ENCODE peak calls at places on chromosomes 12 and 14, in four cellular contexts. One of them, this sample, is unnamed. For H3K36me3, the result is how much of the 10 kb centered on the place peaks cover.

GRCh38 chr12:127304751-127305725 is 961.9 kb upstream of the TMEM132C start:
- DNase-seq in psoas muscle: no peak
- DNase-seq in IMR-90: no peak
- DNase-seq in hepatocyte: no peak
- DNase-seq in this sample: no peak

GRCh38 chr12:87813476-87814234 is 215.5 kb downstream of the C12orf50 start:
- DNase-seq in psoas muscle: no peak
- DNase-seq in IMR-90: peak
- DNase-seq in hepatocyte: no peak
- DNase-seq in this sample: no peak

GRCh38 chr14:56273151-56273550 is 154.9 kb downstream of the PELI2 start:
- DNase-seq in psoas muscle: peak
- DNase-seq in IMR-90: peak
- DNase-seq in hepatocyte: no peak
- DNase-seq in this sample: no peak

GRCh38 chr14:104473649-104474574 is 105.7 kb upstream of the C14orf180 start:
- DNase-seq in psoas muscle: no peak
- DNase-seq in IMR-90: no peak
- DNase-seq in hepatocyte: no peak
- DNase-seq in this sample: no peak

GRCh38 chr12:88553941-88554658 is 26.2 kb downstream of the KITLG start:
- DNase-seq in psoas muscle: no peak
- DNase-seq in IMR-90: peak
- DNase-seq in hepatocyte: no peak
- DNase-seq in this sample: no peak

GRCh38 chr14:50855558-50855957 is 16.3 kb upstream of the ABHD12B start:
- DNase-seq in psoas muscle: no peak
- DNase-seq in IMR-90: no peak
- DNase-seq in hepatocyte: no peak
- DNase-seq in this sample: no peak

GRCh38 chr14:29820785-29821184 is 106.9 kb downstream of the PRKD1 start:
- DNase-seq in psoas muscle: no peak
- DNase-seq in IMR-90: no peak
- DNase-seq in hepatocyte: no peak
- DNase-seq in this sample: no peak

GRCh38 chr12:25648460-25648859 is 95.4 kb upstream of the LMNTD1 start:
- DNase-seq in psoas muscle: no peak
- DNase-seq in IMR-90: peak
- DNase-seq in hepatocyte: peak
- DNase-seq in this sample: no peak

GRCh38 chr12:48045965-48046364 is 41.7 kb upstream of the COL2A1 start:
- DNase-seq in psoas muscle: no peak
- DNase-seq in IMR-90: no peak
- DNase-seq in hepatocyte: no peak
- DNase-seq in this sample: no peak

GRCh38 chr12:48041591-48042423 is 37.5 kb upstream of the COL2A1 start:
- DNase-seq in psoas muscle: no peak
- DNase-seq in IMR-90: no peak
- DNase-seq in hepatocyte: no peak
- DNase-seq in this sample: no peak

GRCh38 chr12:48043771-48044170 is 39.5 kb upstream of the COL2A1 start:
- DNase-seq in psoas muscle: no peak
- DNase-seq in IMR-90: no peak
- DNase-seq in hepatocyte: no peak
- DNase-seq in this sample: no peak

GRCh38 chr12:48044396-48044795 is 40.1 kb upstream of the COL2A1 start:
- DNase-seq in psoas muscle: no peak
- DNase-seq in IMR-90: no peak
- DNase-seq in hepatocyte: no peak
- DNase-seq in this sample: no peak

DNA sequence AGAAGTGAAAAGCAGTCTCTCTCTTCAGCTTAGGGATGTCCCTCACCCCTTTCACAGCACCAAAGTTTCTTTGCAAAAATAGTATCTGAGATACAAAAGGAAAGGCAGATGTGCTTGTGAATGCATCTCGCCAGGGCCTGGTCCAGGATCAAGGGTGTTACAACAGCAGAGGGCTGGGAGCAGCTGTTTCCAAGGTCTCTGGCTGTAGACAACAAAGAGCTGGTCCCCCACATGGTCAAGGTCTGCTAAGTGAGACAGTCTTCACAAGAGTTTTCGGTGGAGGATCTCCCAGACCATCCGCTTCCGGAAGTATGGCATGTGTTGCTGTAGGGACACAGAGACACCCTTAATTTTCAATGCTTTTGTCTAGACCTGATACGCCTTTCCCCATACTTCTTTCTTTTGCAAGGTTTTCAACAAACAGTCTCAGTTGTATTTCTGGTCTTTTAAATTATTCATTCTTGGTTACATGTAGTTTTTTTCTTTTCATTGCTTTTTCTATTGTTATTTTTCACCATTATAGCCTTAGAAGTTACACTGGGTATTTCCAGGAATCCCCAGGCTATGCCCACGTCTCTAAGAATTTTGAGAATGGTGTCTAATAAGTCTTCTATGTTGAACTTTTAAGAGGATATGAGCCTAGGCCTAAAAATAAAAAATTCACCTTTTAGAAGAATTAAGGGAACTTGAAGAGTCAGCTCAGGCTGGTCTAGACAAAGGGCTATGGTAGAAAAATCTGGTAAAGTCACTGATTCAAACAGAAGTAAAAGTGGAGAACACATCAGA is 41.0 kb upstream of the COL2A1 start:
- DNase-seq in psoas muscle: no peak
- DNase-seq in IMR-90: no peak
- DNase-seq in hepatocyte: no peak
- DNase-seq in this sample: no peak
- H3K36me3 ChIP-seq in psoas muscle: half or more
- H3K36me3 ChIP-seq in IMR-90: under half
- H3K36me3 ChIP-seq in hepatocyte: under half
- H3K36me3 ChIP-seq in this sample: under half

DNA sequence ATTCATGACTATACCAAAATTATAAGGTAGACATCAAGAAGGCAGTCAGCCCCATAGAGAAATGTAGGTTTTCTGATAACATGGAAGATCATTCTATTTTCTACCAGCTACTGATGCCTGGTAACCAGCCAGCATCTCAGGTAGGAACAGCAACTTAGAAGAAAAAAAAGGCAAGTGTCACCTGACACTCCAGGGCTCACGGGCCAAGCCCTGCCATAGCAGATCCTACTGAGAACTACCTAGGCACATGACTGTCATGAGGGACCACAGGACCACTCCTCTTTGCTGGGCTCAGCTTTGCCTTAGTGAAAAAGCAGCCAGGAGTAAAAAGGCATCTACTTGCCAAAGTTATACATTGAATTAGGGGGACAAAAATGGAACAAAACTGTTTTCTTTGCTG is 33.4 kb downstream of the CORO1C start:
- DNase-seq in psoas muscle: no peak
- DNase-seq in IMR-90: no peak
- DNase-seq in hepatocyte: no peak
- DNase-seq in this sample: no peak
- H3K27ac ChIP-seq in psoas muscle: peak
- H3K27ac ChIP-seq in IMR-90: peak
- H3K27ac ChIP-seq in hepatocyte: no peak
- H3K27ac ChIP-seq in this sample: no peak

GRCh38 chr14:93173943-93174395 is 10.7 kb downstream of the MOAP1 start:
- DNase-seq in psoas muscle: no peak
- DNase-seq in IMR-90: peak
- DNase-seq in hepatocyte: peak
- DNase-seq in this sample: peak
- H3K36me3 ChIP-seq in psoas muscle: under half
- H3K36me3 ChIP-seq in IMR-90: under half
- H3K36me3 ChIP-seq in hepatocyte: under half
- H3K36me3 ChIP-seq in this sample: under half

GRCh38 chr14:34038358-34039057 is 87.6 kb upstream of the EGLN3 start:
- DNase-seq in psoas muscle: no peak
- DNase-seq in IMR-90: no peak
- DNase-seq in hepatocyte: peak
- DNase-seq in this sample: no peak

GRCh38 chr14:34035177-34035933 is 84.5 kb upstream of the EGLN3 start:
- DNase-seq in psoas muscle: no peak
- DNase-seq in IMR-90: no peak
- DNase-seq in hepatocyte: no peak
- DNase-seq in this sample: no peak

GRCh38 chr14:34034447-34035176 is 83.7 kb upstream of the EGLN3 start:
- DNase-seq in psoas muscle: no peak
- DNase-seq in IMR-90: no peak
- DNase-seq in hepatocyte: no peak
- DNase-seq in this sample: no peak

GRCh38 chr14:34035934-34036250 is 85.0 kb upstream of the EGLN3 start:
- DNase-seq in psoas muscle: no peak
- DNase-seq in IMR-90: no peak
- DNase-seq in hepatocyte: no peak
- DNase-seq in this sample: no peak

GRCh38 chr14:34036319-34036761 is 85.5 kb upstream of the EGLN3 start:
- DNase-seq in psoas muscle: no peak
- DNase-seq in IMR-90: no peak
- DNase-seq in hepatocyte: no peak
- DNase-seq in this sample: no peak
- H3K27ac ChIP-seq in psoas muscle: peak
- H3K27ac ChIP-seq in IMR-90: peak
- H3K27ac ChIP-seq in hepatocyte: peak
- H3K27ac ChIP-seq in this sample: no peak

GRCh38 chr14:95453713-95453980 is 62.8 kb downstream of the SYNE3 start:
- DNase-seq in psoas muscle: no peak
- DNase-seq in IMR-90: no peak
- DNase-seq in hepatocyte: no peak
- DNase-seq in this sample: no peak
- H3K36me3 ChIP-seq in psoas muscle: under half
- H3K36me3 ChIP-seq in IMR-90: under half
- H3K36me3 ChIP-seq in hepatocyte: under half
- H3K36me3 ChIP-seq in this sample: under half

GRCh38 chr12:96375173-96375572 is 25.1 kb downstream of the CDK17 start:
- DNase-seq in psoas muscle: no peak
- DNase-seq in IMR-90: no peak
- DNase-seq in hepatocyte: no peak
- DNase-seq in this sample: no peak
- H3K27ac ChIP-seq in psoas muscle: no peak
- H3K27ac ChIP-seq in IMR-90: no peak
- H3K27ac ChIP-seq in hepatocyte: no peak
- H3K27ac ChIP-seq in this sample: peak

GRCh38 chr12:4290011-4290790 is 16.6 kb downstream of the CCND2 start:
- DNase-seq in psoas muscle: no peak
- DNase-seq in IMR-90: no peak
- DNase-seq in hepatocyte: no peak
- DNase-seq in this sample: no peak
- H3K36me3 ChIP-seq in psoas muscle: under half
- H3K36me3 ChIP-seq in IMR-90: under half
- H3K36me3 ChIP-seq in hepatocyte: under half
- H3K36me3 ChIP-seq in this sample: under half

GRCh38 chr12:879641-880040 is 69.9 kb downstream of the RAD52 start:
- DNase-seq in psoas muscle: peak
- DNase-seq in IMR-90: peak
- DNase-seq in hepatocyte: no peak
- DNase-seq in this sample: no peak

GRCh38 chr12:870378-870777 is 79.1 kb downstream of the RAD52 start:
- DNase-seq in psoas muscle: no peak
- DNase-seq in IMR-90: no peak
- DNase-seq in hepatocyte: no peak
- DNase-seq in this sample: no peak

GRCh38 chr12:868722-869121 is 80.8 kb downstream of the RAD52 start:
- DNase-seq in psoas muscle: no peak
- DNase-seq in IMR-90: no peak
- DNase-seq in hepatocyte: no peak
- DNase-seq in this sample: no peak

DNA sequence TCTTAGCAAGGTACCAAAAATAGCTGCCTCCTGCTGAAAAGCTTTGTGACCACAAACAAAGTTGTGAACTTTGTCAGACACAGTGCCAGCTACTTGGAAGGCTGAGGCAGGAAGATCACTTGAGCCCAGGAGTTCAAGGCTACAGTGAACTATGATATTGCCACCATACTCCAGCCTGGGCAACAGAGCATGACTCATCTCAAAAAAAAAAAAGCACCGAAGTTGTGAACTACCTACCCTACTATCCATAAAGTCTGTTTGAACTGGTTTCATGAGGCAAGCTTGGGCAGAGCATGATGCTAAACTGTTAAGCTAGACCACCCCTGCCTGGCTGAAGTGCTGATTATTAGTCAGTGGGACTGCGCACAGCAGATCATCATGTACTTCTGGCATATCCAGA is 75.5 kb downstream of the RAD52 start:
- DNase-seq in psoas muscle: no peak
- DNase-seq in IMR-90: no peak
- DNase-seq in hepatocyte: no peak
- DNase-seq in this sample: no peak
- H3K27ac ChIP-seq in psoas muscle: peak
- H3K27ac ChIP-seq in IMR-90: no peak
- H3K27ac ChIP-seq in hepatocyte: no peak
- H3K27ac ChIP-seq in this sample: no peak

GRCh38 chr14:95730126-95730525 is 16.2 kb upstream of the TCL1A start:
- DNase-seq in psoas muscle: no peak
- DNase-seq in IMR-90: no peak
- DNase-seq in hepatocyte: no peak
- DNase-seq in this sample: no peak
- H3K36me3 ChIP-seq in psoas muscle: under half
- H3K36me3 ChIP-seq in IMR-90: under half
- H3K36me3 ChIP-seq in hepatocyte: under half
- H3K36me3 ChIP-seq in this sample: under half

This sample was measured in Karpas-422.